ENCODE peak calls at places on chromosomes 4 and X, in nine cellular contexts. X, Z, Q, R, O, Y, K, V and W are unnamed samples.

GRCh38 chrX:154430916-154431315 is 2.4 kb downstream of the ATP6AP1 start:
- DNase-seq in K (no peak), O (no peak), Q (no peak), Y (no peak), Z (no peak), R (no peak), X (no peak), V (no peak), W (no peak)

GRCh38 chr4:164718817-164719216 is 35.1 kb upstream of the SMIM31 start:
- DNase-seq in X (no peak), O (no peak), Y (no peak), K (no peak), Q (no peak), R (no peak), V (no peak), Z (no peak), W (no peak)

GRCh38 chrX:71634366-71634765 is 16.1 kb upstream of the CXCR3 start:
- DNase-seq in R (no peak), Y (no peak), K (no peak), V (no peak), Q (no peak), O (no peak), X (no peak), Z (no peak), W (no peak)

GRCh38 chrX:108309144-108309543 is 129.1 kb downstream of the COL4A6 start:
- DNase-seq in X (no peak), R (no peak), Z (no peak), O (no peak), Y (no peak), K (no peak), V (no peak), Q (no peak), W (no peak)

GRCh38 chrX:140733766-140734342 is 24.3 kb downstream of the LINC00632 start:
- DNase-seq in V (peak), R (peak), Q (no peak), O (no peak), Z (peak), K (no peak), Y (no peak), X (no peak), W (no peak)

GRCh38 chr4:72568959-72569718 is at the start of gene ADAMTS3:
- DNase-seq in Z (no peak), K (no peak), V (no peak), Y (peak), O (peak), X (peak), R (peak), Q (peak), W (peak)

GRCh38 chr4:41452484-41453225 is 85.3 kb upstream of the LIMCH1 start:
- DNase-seq in V (no peak), Q (no peak), R (no peak), X (no peak), Z (no peak), K (no peak), Y (no peak), O (no peak), W (no peak)

GRCh38 chrX:126552313-126553022 is at the start of gene DCAF12L1:
- DNase-seq in X (no peak), R (peak), Q (no peak), Z (no peak), Y (no peak), K (no peak), O (no peak), V (no peak), W (no peak)

GRCh38 chr4:114922582-114922912 is 190.9 kb downstream of the NDST4 start:
- DNase-seq in K (no peak), Y (no peak), Q (no peak), Z (no peak), O (no peak), R (no peak), V (no peak), X (no peak), W (no peak)

GRCh38 chr4:15238720-15239119 is 189.1 kb upstream of the C1QTNF7 start:
- DNase-seq in K (no peak), X (peak), V (peak), Y (no peak), O (no peak), R (peak), Q (no peak), Z (peak), W (no peak)

GRCh38 chr4:86935833-86936721 is 1.3 kb downstream of the AFF1 start:
- DNase-seq in Q (no peak), X (peak), V (peak), Z (peak), R (peak), K (no peak), Y (peak), O (peak), W (peak)

GRCh38 chr4:103098331-103098730 is 1.3 kb downstream of the BDH2 start:
- DNase-seq in V (no peak), O (no peak), Q (no peak), Y (no peak), K (no peak), X (no peak), R (no peak), Z (no peak), W (no peak)